ENCODE peak calls at places on chromosome 1, in four cellular contexts. J is spleen, R is ovary, Y is thyroid gland. A is an unnamed sample. For H3K4me1, the result is how much of the 10 kb centered on the place peaks cover.

GRCh38 chr1:78068681-78069283 is 23.0 kb downstream of the GIPC2 start:
- DNase-seq in J (no peak), R (no peak), Y (no peak), A (no peak)

GRCh38 chr1:214583824-214584554 is 19.0 kb upstream of the CENPF start:
- DNase-seq in R (no peak), J (no peak), Y (no peak), A (no peak)

GRCh38 chr1:43306688-43307457 is 6.1 kb downstream of the TIE1 start:
- DNase-seq in Y (peak), R (no peak), J (peak), A (no peak)

GRCh38 chr1:164515932-164516331 is 43.1 kb upstream of the PBX1 start:
- DNase-seq in Y (no peak), J (no peak), R (no peak), A (no peak)

GRCh38 chr1:118913818-118914217 is 74.3 kb downstream of the TBX15 start:
- DNase-seq in R (no peak), Y (no peak), J (no peak), A (no peak)

GRCh38 chr1:158246650-158247049 is 7.6 kb upstream of the CD1A start:
- DNase-seq in J (no peak), Y (no peak), R (no peak), A (no peak)

GRCh38 chr1:223106856-223107255 is 36.2 kb downstream of the TLR5 start:
- DNase-seq in Y (peak), R (no peak), J (no peak), A (no peak)

GRCh38 chr1:229664133-229664689 is 38.2 kb downstream of the URB2 start:
- DNase-seq in Y (no peak), J (peak), R (no peak), A (no peak)

GRCh38 chr1:234933475-234933874 is 195.2 kb downstream of the TOMM20 start:
- DNase-seq in J (peak), Y (peak), R (no peak), A (no peak)

GRCh38 chr1:202998836-202999750 is 8.1 kb upstream of the TMEM183A start:
- DNase-seq in R (peak), Y (peak), J (no peak), A (no peak)

GRCh38 chr1:237470712-237471310 is 419.9 kb downstream of the ZP4 start:
- DNase-seq in J (no peak), Y (no peak), R (no peak), A (no peak)

GRCh38 chr1:50970927-50971582 is 1.0 kb downstream of the CDKN2C start:
- DNase-seq in Y (no peak), R (no peak), J (no peak), A (no peak)

GRCh38 chr1:40185951-40186864 is 25.0 kb downstream of the RLF start:
- DNase-seq in Y (no peak), R (no peak), J (no peak), A (no peak)

GRCh38 chr1:233327938-233328660 is 575 bp downstream of the MAP3K21 start:
- DNase-seq in Y (peak), R (peak), J (peak), A (no peak)

GRCh38 chr1:178768423-178768822 is 43.4 kb downstream of the RALGPS2 start:
- DNase-seq in R (no peak), J (no peak), Y (no peak), A (no peak)

GRCh38 chr1:12038356-12039140 is 19.2 kb downstream of the MIIP start:
- DNase-seq in R (no peak), Y (no peak), J (no peak), A (no peak)

GRCh38 chr1:76006234-76006633 is 68.3 kb upstream of the ST6GALNAC3 start:
- DNase-seq in R (no peak), J (no peak), Y (no peak), A (no peak)

GRCh38 chr1:44547837-44548236 is 126.4 kb downstream of the TMEM53 start:
- DNase-seq in Y (no peak), J (no peak), R (no peak), A (no peak)

GRCh38 chr1:12435639-12436344 is 182.2 kb downstream of the DHRS3 start:
- DNase-seq in J (no peak), Y (no peak), R (no peak), A (no peak)

GRCh38 chr1:38860464-38860816 is 868 bp upstream of the RRAGC start:
- DNase-seq in J (no peak), Y (no peak), R (no peak), A (no peak)

GRCh38 chr1:78387872-78388271 is 102.9 kb upstream of the PTGFR start:
- DNase-seq in Y (no peak), J (no peak), R (no peak), A (no peak)

GRCh38 chr1:170927955-170928850 is 7.1 kb upstream of the MROH9 start:
- DNase-seq in J (no peak), Y (no peak), R (no peak), A (no peak)

DNA sequence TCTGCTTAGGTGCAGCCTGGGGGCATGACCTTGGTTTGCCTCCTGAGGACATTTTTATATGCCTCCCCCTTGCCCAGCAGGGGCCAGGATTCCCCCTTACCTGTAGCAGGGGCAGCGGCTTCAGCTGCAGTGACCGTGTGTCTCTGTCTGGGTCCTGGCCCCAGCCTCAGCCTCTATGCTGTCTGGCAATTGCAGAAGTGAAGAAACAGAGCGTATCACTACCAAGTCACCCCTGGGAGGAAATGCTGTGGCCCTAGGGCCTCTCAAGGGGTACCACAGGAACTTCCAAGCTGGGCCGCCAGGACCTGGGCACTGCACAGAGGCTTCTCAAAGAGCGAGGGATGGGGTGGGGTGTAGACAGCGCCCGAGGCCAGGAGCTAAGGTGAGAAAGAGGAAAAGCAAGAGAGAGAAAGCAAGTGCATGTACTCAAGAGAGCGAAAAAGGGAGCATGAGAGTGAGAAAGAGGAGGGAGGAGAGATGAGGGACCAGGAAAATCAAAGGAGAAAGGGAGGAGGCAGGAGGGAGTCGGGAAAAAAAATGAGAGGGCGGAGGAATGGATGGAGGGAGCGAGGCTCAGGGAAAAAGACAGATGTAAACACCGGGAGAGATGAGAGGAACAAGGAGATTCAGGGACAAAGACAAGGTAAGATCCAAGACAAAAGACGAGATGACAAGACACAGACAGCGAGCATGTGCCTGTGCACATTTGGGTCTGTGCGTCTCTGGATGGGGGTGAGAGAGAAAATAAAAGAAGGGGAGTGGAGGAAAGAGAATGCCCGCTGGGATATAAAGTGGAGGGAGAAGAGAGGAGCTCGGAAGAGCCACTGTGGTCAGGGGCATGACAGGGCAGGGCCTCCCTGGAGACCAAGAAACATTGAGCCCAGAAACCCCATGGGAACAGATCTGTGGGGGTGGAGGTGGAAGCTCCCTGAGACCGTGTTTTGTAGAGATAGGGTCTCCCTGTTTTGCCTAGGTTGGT is at the start of gene PTAFR:
- DNase-seq in R (no peak), Y (no peak), J (peak), A (no peak)
- TF ChIP-seq POLR2A in R (no peak), Y (no peak), J (no peak), A (no peak)

DNA sequence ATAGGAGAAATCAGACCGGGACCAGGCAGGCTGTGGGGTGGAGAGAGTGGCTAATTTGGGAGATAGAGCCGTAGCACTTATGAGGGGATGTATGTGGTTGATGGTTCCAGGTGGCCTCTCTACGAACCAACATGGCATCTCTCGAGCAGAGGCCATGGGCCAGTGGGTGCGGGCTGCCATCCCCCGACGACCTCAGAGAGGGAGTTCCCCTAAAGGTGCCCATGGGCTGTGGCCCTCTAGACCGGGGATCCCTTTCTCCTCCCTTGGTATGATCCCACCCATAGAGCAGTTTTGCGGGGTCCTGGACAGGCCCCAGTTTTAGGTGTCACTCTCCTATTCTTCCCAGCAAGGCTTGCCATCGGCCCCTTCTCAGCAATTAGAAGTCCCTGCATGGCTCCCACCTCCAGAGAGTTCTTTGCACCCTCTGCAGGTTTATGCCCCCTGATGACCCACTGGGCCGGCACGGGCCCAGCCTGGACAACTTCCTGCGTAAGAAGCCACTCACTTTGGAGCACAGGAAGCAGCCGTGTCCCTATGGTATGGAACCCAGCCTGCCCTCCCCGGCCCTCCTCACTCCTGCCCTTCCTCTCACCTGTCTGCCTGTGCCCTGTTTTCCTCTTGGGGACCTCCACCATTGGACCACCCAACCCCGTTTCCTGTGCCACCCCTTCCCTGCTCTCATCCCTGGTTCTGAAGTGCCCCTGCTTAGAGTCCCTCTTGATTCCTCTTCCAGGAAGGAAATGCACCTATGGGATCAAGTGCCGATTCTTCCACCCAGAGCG is 7.8 kb downstream of the ZC3H12A start:
- DNase-seq in R (no peak), Y (no peak), J (no peak), A (no peak)
- H3K4me1 ChIP-seq in R (under half), Y (under half), J (half or more), A (half or more)

GRCh38 chr1:46667782-46668760 is at the start of gene ATPAF1:
- DNase-seq in J (peak), Y (peak), R (peak), A (peak)
- TF ChIP-seq POLR2A in J (no peak), Y (no peak), R (peak), A (no peak)

GRCh38 chr1:6538958-6539357 is 15.4 kb downstream of the NOL9 start:
- DNase-seq in Y (no peak), R (no peak), J (no peak), A (no peak)
- H3K4me1 ChIP-seq in Y (under half), R (under half), J (under half), A (under half)

GRCh38 chr1:47313915-47314664 is at the start of gene STIL:
- DNase-seq in J (peak), R (peak), Y (peak), A (peak)
- TF ChIP-seq POLR2A in J (no peak), R (no peak), Y (no peak), A (peak)

GRCh38 chr1:206834217-206834616 is 31.2 kb upstream of the IL20 start:
- DNase-seq in J (no peak), Y (no peak), R (no peak), A (no peak)

GRCh38 chr1:206833741-206834140 is 31.7 kb upstream of the IL20 start:
- DNase-seq in J (no peak), R (no peak), Y (peak), A (no peak)

GRCh38 chr1:206833131-206833530 is 32.3 kb upstream of the IL20 start:
- DNase-seq in J (no peak), R (no peak), Y (no peak), A (no peak)

GRCh38 chr1:206831605-206832004 is 33.8 kb upstream of the IL20 start:
- DNase-seq in R (no peak), J (no peak), Y (no peak), A (no peak)

DNA sequence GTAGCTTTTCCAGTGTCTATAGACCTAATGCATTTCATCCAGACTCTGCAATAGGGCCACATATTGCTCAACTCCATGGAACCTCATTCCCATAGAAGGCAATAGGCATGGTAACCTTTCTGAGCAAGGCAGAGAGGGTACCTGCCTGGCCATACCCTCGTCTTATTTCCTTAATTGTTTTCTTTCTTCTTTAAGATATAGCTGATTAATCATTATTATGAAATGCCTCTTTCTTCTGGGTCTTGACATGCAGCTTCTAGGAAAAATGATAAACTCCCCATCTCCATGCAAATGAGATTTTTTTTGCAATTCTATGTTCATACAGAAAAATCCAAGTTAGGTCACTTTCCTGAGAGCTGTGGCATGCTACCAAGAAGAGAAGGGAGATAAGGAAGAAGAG is 33.1 kb upstream of the IL20 start:
- DNase-seq in R (no peak), Y (no peak), J (no peak), A (no peak)
- H3K4me1 ChIP-seq in R (under half), Y (under half), J (under half), A (under half)

DNA sequence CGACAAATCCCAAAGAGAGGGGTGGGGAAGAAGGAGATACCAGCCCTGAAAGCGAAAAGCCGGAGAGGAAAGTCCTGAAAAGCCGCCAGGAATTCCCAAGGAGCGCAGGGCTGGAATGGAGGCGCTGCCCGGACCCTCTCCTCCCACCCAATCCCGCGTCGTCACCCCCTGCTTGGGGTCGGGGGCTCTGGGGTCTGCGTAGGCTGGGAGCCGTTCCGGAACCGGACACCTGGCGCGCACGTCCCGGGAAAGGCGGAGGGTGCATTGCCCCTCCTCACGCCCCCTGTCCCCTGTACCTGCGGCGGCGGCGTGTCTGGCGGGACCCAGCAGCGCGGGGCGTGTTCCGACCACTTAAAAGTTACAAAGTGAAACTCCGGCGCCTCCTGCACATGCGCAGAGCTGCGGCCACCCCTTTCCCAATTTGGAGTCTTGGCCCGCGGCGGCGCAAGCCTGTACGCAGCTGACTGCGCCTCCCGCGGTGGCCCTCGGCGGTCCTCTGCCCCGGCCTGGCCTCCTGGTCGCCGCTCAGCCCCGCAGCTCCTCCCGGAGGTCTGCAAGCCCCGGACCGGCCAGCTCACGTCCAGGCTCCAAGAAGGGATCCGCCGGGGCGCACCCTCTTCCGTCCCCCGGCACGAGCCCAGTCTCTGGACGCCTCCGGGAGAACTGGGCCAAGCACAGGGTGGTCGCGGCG is at the start of gene TMEM63A:
- DNase-seq in J (peak), Y (peak), R (peak), A (peak)
- TF ChIP-seq POLR2A in J (no peak), Y (peak), R (peak), A (peak)

GRCh38 chr1:9316080-9316444 is 23.4 kb downstream of the SPSB1 start:
- DNase-seq in J (no peak), R (no peak), Y (peak), A (no peak)
- H3K4me1 ChIP-seq in J (under half), R (half or more), Y (half or more), A (under half)

DNA sequence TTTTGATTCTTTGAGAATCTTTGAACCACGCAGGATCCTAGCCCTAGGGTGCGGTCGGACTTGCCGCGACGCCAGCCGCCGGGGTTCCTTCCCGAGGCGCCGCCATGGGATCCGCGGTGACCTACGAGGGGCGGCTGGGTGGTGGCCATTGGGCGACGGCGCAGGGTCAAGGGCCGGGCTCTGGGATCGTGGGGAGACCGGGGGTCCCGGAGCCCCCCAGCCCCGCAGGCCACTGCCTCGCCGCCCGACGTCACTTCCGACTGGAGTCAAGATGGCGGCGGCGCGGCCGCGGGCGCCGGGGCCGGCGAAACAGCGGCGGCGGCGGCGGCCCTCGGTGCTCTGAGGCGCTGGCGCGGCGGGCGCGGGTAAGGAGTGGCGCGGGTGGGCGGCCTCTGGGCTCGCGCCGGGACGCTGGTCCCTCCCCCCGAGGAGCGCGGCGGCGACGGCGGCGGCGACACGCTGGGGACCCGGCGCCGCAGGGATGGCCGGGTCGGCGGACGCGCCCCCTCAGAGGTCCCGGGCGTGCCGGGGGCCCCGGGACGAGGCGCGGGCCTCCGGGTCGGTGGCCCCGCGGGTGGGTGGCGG is at the start of gene PRDM2:
- DNase-seq in J (peak), R (peak), Y (peak), A (no peak)
- TF ChIP-seq POLR2A in J (peak), R (no peak), Y (no peak), A (no peak)

A was measured in breast epithelium.